ENCODE peak calls at places on chromosomes 11 and 22, in nine cellular contexts. One of them, this sample, is unnamed.

GRCh38 chr22:50342651-50343540 is at the start of gene PPP6R2:
- DNase-seq in H1: no peak
- DNase-seq in activated naive CD4-positive, alpha-beta T cell: peak
- DNase-seq in NCI-H1105: peak
- DNase-seq in caudate nucleus: peak
- DNase-seq in GM20000: peak
- DNase-seq in Peyer's patch: peak
- DNase-seq in NCI-H1092: no peak
- DNase-seq in stimulated activated CD4-positive, alpha-beta T cell treated with anti-CD3 and anti-CD28 coated beads, Interleukin-4, amount 100 ng/mL, for 24 hours: peak
- DNase-seq in this sample: no peak

GRCh38 chr11:134751825-134752224 is 339.8 kb upstream of the B3GAT1 start:
- DNase-seq in Peyer's patch: no peak
- DNase-seq in NCI-H1092: no peak
- DNase-seq in caudate nucleus: no peak
- DNase-seq in NCI-H1105: no peak
- DNase-seq in stimulated activated CD4-positive, alpha-beta T cell treated with anti-CD3 and anti-CD28 coated beads, Interleukin-4, amount 100 ng/mL, for 24 hours: no peak
- DNase-seq in GM20000: no peak
- DNase-seq in H1: no peak
- DNase-seq in activated naive CD4-positive, alpha-beta T cell: no peak
- DNase-seq in this sample: no peak

GRCh38 chr11:123135863-123136446 is 59.1 kb downstream of the CLMP start:
- DNase-seq in H1: no peak
- DNase-seq in NCI-H1092: no peak
- DNase-seq in Peyer's patch: no peak
- DNase-seq in NCI-H1105: no peak
- DNase-seq in GM20000: no peak
- DNase-seq in stimulated activated CD4-positive, alpha-beta T cell treated with anti-CD3 and anti-CD28 coated beads, Interleukin-4, amount 100 ng/mL, for 24 hours: no peak
- DNase-seq in activated naive CD4-positive, alpha-beta T cell: no peak
- DNase-seq in caudate nucleus: no peak
- DNase-seq in this sample: no peak

GRCh38 chr11:118088531-118088930 is 1.8 kb upstream of the SMIM35 start:
- DNase-seq in caudate nucleus: no peak
- DNase-seq in Peyer's patch: no peak
- DNase-seq in activated naive CD4-positive, alpha-beta T cell: no peak
- DNase-seq in GM20000: no peak
- DNase-seq in H1: no peak
- DNase-seq in NCI-H1092: no peak
- DNase-seq in stimulated activated CD4-positive, alpha-beta T cell treated with anti-CD3 and anti-CD28 coated beads, Interleukin-4, amount 100 ng/mL, for 24 hours: no peak
- DNase-seq in NCI-H1105: no peak
- DNase-seq in this sample: no peak

GRCh38 chr11:111449696-111450479 is 62.3 kb downstream of the BTG4 start:
- DNase-seq in activated naive CD4-positive, alpha-beta T cell: no peak
- DNase-seq in NCI-H1092: no peak
- DNase-seq in H1: no peak
- DNase-seq in Peyer's patch: no peak
- DNase-seq in NCI-H1105: no peak
- DNase-seq in stimulated activated CD4-positive, alpha-beta T cell treated with anti-CD3 and anti-CD28 coated beads, Interleukin-4, amount 100 ng/mL, for 24 hours: no peak
- DNase-seq in GM20000: no peak
- DNase-seq in caudate nucleus: peak
- DNase-seq in this sample: no peak

GRCh38 chr22:48753752-48754517 is 1073.7 kb downstream of the BRD1 start:
- DNase-seq in GM20000: no peak
- DNase-seq in NCI-H1092: no peak
- DNase-seq in NCI-H1105: no peak
- DNase-seq in caudate nucleus: no peak
- DNase-seq in stimulated activated CD4-positive, alpha-beta T cell treated with anti-CD3 and anti-CD28 coated beads, Interleukin-4, amount 100 ng/mL, for 24 hours: peak
- DNase-seq in H1: no peak
- DNase-seq in activated naive CD4-positive, alpha-beta T cell: no peak
- DNase-seq in Peyer's patch: no peak
- DNase-seq in this sample: no peak

GRCh38 chr11:64833198-64833502 is 11.3 kb downstream of the CDC42BPG start:
- DNase-seq in caudate nucleus: no peak
- DNase-seq in activated naive CD4-positive, alpha-beta T cell: no peak
- DNase-seq in stimulated activated CD4-positive, alpha-beta T cell treated with anti-CD3 and anti-CD28 coated beads, Interleukin-4, amount 100 ng/mL, for 24 hours: no peak
- DNase-seq in NCI-H1092: no peak
- DNase-seq in Peyer's patch: no peak
- DNase-seq in NCI-H1105: no peak
- DNase-seq in H1: no peak
- DNase-seq in GM20000: no peak
- DNase-seq in this sample: no peak

GRCh38 chr22:31046591-31047226 is 34.4 kb upstream of the SMTN start:
- DNase-seq in GM20000: no peak
- DNase-seq in stimulated activated CD4-positive, alpha-beta T cell treated with anti-CD3 and anti-CD28 coated beads, Interleukin-4, amount 100 ng/mL, for 24 hours: no peak
- DNase-seq in Peyer's patch: no peak
- DNase-seq in NCI-H1092: peak
- DNase-seq in H1: no peak
- DNase-seq in activated naive CD4-positive, alpha-beta T cell: no peak
- DNase-seq in caudate nucleus: no peak
- DNase-seq in NCI-H1105: no peak
- DNase-seq in this sample: peak

GRCh38 chr11:7592706-7593105 is 78.9 kb downstream of the PPFIBP2 start:
- DNase-seq in activated naive CD4-positive, alpha-beta T cell: no peak
- DNase-seq in Peyer's patch: no peak
- DNase-seq in NCI-H1092: no peak
- DNase-seq in H1: no peak
- DNase-seq in GM20000: no peak
- DNase-seq in stimulated activated CD4-positive, alpha-beta T cell treated with anti-CD3 and anti-CD28 coated beads, Interleukin-4, amount 100 ng/mL, for 24 hours: no peak
- DNase-seq in NCI-H1105: no peak
- DNase-seq in caudate nucleus: no peak
- DNase-seq in this sample: no peak

GRCh38 chr11:119745112-119745511 is 16.1 kb upstream of the NECTIN1 start:
- DNase-seq in activated naive CD4-positive, alpha-beta T cell: no peak
- DNase-seq in stimulated activated CD4-positive, alpha-beta T cell treated with anti-CD3 and anti-CD28 coated beads, Interleukin-4, amount 100 ng/mL, for 24 hours: no peak
- DNase-seq in NCI-H1092: no peak
- DNase-seq in GM20000: no peak
- DNase-seq in Peyer's patch: no peak
- DNase-seq in caudate nucleus: no peak
- DNase-seq in H1: no peak
- DNase-seq in NCI-H1105: no peak
- DNase-seq in this sample: no peak

GRCh38 chr22:19994851-19995610 is 21.6 kb downstream of the ARVCF start:
- DNase-seq in caudate nucleus: no peak
- DNase-seq in Peyer's patch: no peak
- DNase-seq in GM20000: no peak
- DNase-seq in H1: no peak
- DNase-seq in NCI-H1092: no peak
- DNase-seq in stimulated activated CD4-positive, alpha-beta T cell treated with anti-CD3 and anti-CD28 coated beads, Interleukin-4, amount 100 ng/mL, for 24 hours: no peak
- DNase-seq in activated naive CD4-positive, alpha-beta T cell: no peak
- DNase-seq in NCI-H1105: no peak
- DNase-seq in this sample: no peak

GRCh38 chr11:123430736-123431356 is 777 bp downstream of the GRAMD1B start:
- DNase-seq in caudate nucleus: no peak
- DNase-seq in NCI-H1092: no peak
- DNase-seq in GM20000: peak
- DNase-seq in stimulated activated CD4-positive, alpha-beta T cell treated with anti-CD3 and anti-CD28 coated beads, Interleukin-4, amount 100 ng/mL, for 24 hours: peak
- DNase-seq in activated naive CD4-positive, alpha-beta T cell: no peak
- DNase-seq in NCI-H1105: peak
- DNase-seq in Peyer's patch: peak
- DNase-seq in H1: no peak
- DNase-seq in this sample: no peak